ENCODE peak calls at places on chromosome 10, in four cellular contexts. M is GM12878, L is HepG2, K is A549. J is an unnamed sample.

GRCh38 chr10:70115948-70116682 is 16.5 kb downstream of the AIFM2 start:
- DNase-seq in M (no peak), L (peak), K (peak), J (peak)

GRCh38 chr10:116352125-116352524 is 27.9 kb downstream of the CCDC172 start:
- DNase-seq in M (no peak), L (no peak), K (no peak), J (no peak)

GRCh38 chr10:14407567-14407966 is 76.8 kb upstream of the FRMD4A start:
- DNase-seq in M (no peak), L (no peak), K (no peak), J (no peak)

GRCh38 chr10:96413151-96413787 is 54.5 kb upstream of the OPALIN start:
- DNase-seq in M (no peak), L (no peak), K (no peak), J (no peak)

GRCh38 chr10:110260746-110261477 is 43.8 kb downstream of the SMNDC1 start:
- DNase-seq in M (no peak), L (no peak), K (no peak), J (no peak)

GRCh38 chr10:78894841-78895195 is 173.9 kb upstream of the ZMIZ1 start:
- DNase-seq in M (no peak), L (peak), K (no peak), J (no peak)

GRCh38 chr10:4127518-4128315 is 342.7 kb upstream of the KLF6 start:
- DNase-seq in M (peak), L (peak), K (no peak), J (no peak)

GRCh38 chr10:17025444-17026295 is 103.9 kb downstream of the CUBN start:
- DNase-seq in M (no peak), L (peak), K (peak), J (peak)

GRCh38 chr10:110029448-110029847 is 21.7 kb downstream of the ADD3 start:
- DNase-seq in M (no peak), L (no peak), K (no peak), J (no peak)

GRCh38 chr10:132071667-132072066 is 5.9 kb downstream of the JAKMIP3 start:
- DNase-seq in M (no peak), L (no peak), K (no peak), J (no peak)

GRCh38 chr10:63429280-63429679 is 36.5 kb downstream of the JMJD1C start:
- DNase-seq in M (no peak), L (no peak), K (no peak), J (no peak)

GRCh38 chr10:2173328-2173727 is 436.0 kb upstream of the ADARB2 start:
- DNase-seq in M (no peak), L (no peak), K (no peak), J (peak)

GRCh38 chr10:101774589-101775272 is 1.2 kb downstream of the FGF8 start:
- DNase-seq in M (no peak), L (no peak), K (no peak), J (peak)

GRCh38 chr10:3000063-3000462 is 67.3 kb upstream of the PFKP start:
- DNase-seq in M (no peak), L (no peak), K (no peak), J (no peak)

GRCh38 chr10:61613665-61614064 is 49.1 kb upstream of the CABCOCO1 start:
- DNase-seq in M (no peak), L (no peak), K (no peak), J (no peak)

GRCh38 chr10:21021843-21022594 is 124.9 kb upstream of the NEBL start:
- DNase-seq in M (no peak), L (peak), K (peak), J (no peak)

GRCh38 chr10:19979628-19980027 is 163.4 kb downstream of the PLXDC2 start:
- DNase-seq in M (no peak), L (no peak), K (no peak), J (no peak)

GRCh38 chr10:36073796-36074345 is 431.8 kb upstream of the FZD8 start:
- DNase-seq in M (no peak), L (no peak), K (no peak), J (no peak)

GRCh38 chr10:18738835-18739234 is 79.6 kb downstream of the ARL5B start:
- DNase-seq in M (no peak), L (no peak), K (no peak), J (no peak)

GRCh38 chr10:78351283-78351682 is 317.6 kb downstream of the RPS24 start:
- DNase-seq in M (no peak), L (no peak), K (no peak), J (no peak)

GRCh38 chr10:114681542-114681941 is 23.5 kb upstream of the ABLIM1 start:
- DNase-seq in M (no peak), L (no peak), K (no peak), J (no peak)

GRCh38 chr10:62657244-62657835 is 147.2 kb upstream of the ADO start:
- DNase-seq in M (no peak), L (no peak), K (no peak), J (peak)

GRCh38 chr10:68628576-68629127 is 68.5 kb downstream of the TET1 start:
- DNase-seq in M (no peak), L (no peak), K (no peak), J (no peak)

GRCh38 chr10:122190553-122190952 is 80.5 kb upstream of the BTBD16 start:
- DNase-seq in M (no peak), L (no peak), K (no peak), J (no peak)

GRCh38 chr10:98608417-98608816 is 161.7 kb upstream of the HPS1 start:
- DNase-seq in M (no peak), L (no peak), K (no peak), J (no peak)

GRCh38 chr10:78212134-78212785 is 178.6 kb downstream of the RPS24 start:
- DNase-seq in M (no peak), L (no peak), K (no peak), J (peak)

GRCh38 chr10:132467464-132468149 is 70.0 kb upstream of the INPP5A start:
- DNase-seq in M (no peak), L (no peak), K (no peak), J (no peak)

GRCh38 chr10:24822557-24822956 is 98.9 kb upstream of the ARHGAP21 start:
- DNase-seq in M (peak), L (no peak), K (no peak), J (no peak)

GRCh38 chr10:77925410-77925794 is 1.2 kb downstream of the DLG5 start:
- DNase-seq in M (no peak), L (no peak), K (peak), J (peak)

GRCh38 chr10:100873825-100874326 is 38.9 kb upstream of the SLF2 start:
- DNase-seq in M (no peak), L (no peak), K (no peak), J (no peak)

GRCh38 chr10:4688620-4689019 is 137.4 kb upstream of the AKR1E2 start:
- DNase-seq in M (no peak), L (no peak), K (no peak), J (no peak)

GRCh38 chr10:91514025-91514424 is 103.9 kb downstream of the HECTD2 start:
- DNase-seq in M (no peak), L (no peak), K (no peak), J (no peak)

GRCh38 chr10:111114931-111115500 is 38.2 kb downstream of the ADRA2A start:
- DNase-seq in M (no peak), L (no peak), K (no peak), J (no peak)

GRCh38 chr10:129224065-129224464 is 243.0 kb upstream of the MGMT start:
- DNase-seq in M (no peak), L (no peak), K (no peak), J (no peak)

GRCh38 chr10:123009105-123009805 is 449 bp downstream of the ACADSB start:
- DNase-seq in M (no peak), L (no peak), K (no peak), J (peak)

GRCh38 chr10:17145239-17145638 is 15.6 kb upstream of the CUBN start:
- DNase-seq in M (no peak), L (peak), K (no peak), J (no peak)

GRCh38 chr10:118290471-118290995 is 51.6 kb downstream of the FAM204A start:
- DNase-seq in M (no peak), L (no peak), K (no peak), J (no peak)

GRCh38 chr10:12320892-12321291 is 28.5 kb upstream of the CAMK1D start:
- DNase-seq in M (no peak), L (no peak), K (no peak), J (no peak)

GRCh38 chr10:12321641-12322040 is 27.7 kb upstream of the CAMK1D start:
- DNase-seq in M (no peak), L (no peak), K (no peak), J (no peak)

GRCh38 chr10:12324530-12324929 is 24.8 kb upstream of the CAMK1D start:
- DNase-seq in M (no peak), L (no peak), K (no peak), J (no peak)

GRCh38 chr10:12319085-12319484 is 30.3 kb upstream of the CAMK1D start:
- DNase-seq in M (no peak), L (no peak), K (no peak), J (no peak)

GRCh38 chr10:12322583-12323131 is 26.7 kb upstream of the CAMK1D start:
- DNase-seq in M (no peak), L (peak), K (no peak), J (no peak)
- TF ChIP-seq PBX3 in M (no peak), L (no peak), K (no peak), J (no peak)

GRCh38 chr10:119395287-119396007 is 147.1 kb downstream of the RGS10 start:
- DNase-seq in M (no peak), L (no peak), K (no peak), J (no peak)
- TF ChIP-seq PBX3 in M (no peak), L (no peak), K (no peak), J (no peak)

GRCh38 chr10:84235096-84235495 is 6.2 kb downstream of the LRIT1 start:
- DNase-seq in M (no peak), L (no peak), K (no peak), J (no peak)

GRCh38 chr10:84234508-84234907 is 6.8 kb downstream of the LRIT1 start:
- DNase-seq in M (no peak), L (no peak), K (no peak), J (no peak)

GRCh38 chr10:84238909-84239308 is 2.4 kb downstream of the LRIT1 start:
- DNase-seq in M (no peak), L (no peak), K (no peak), J (no peak)

GRCh38 chr10:84236807-84237198 is 4.5 kb downstream of the LRIT1 start:
- DNase-seq in M (no peak), L (no peak), K (no peak), J (no peak)

GRCh38 chr10:84237199-84238051 is 3.9 kb downstream of the LRIT1 start:
- DNase-seq in M (no peak), L (no peak), K (no peak), J (no peak)
- TF ChIP-seq PBX3 in M (no peak), L (no peak), K (no peak), J (no peak)

DNA sequence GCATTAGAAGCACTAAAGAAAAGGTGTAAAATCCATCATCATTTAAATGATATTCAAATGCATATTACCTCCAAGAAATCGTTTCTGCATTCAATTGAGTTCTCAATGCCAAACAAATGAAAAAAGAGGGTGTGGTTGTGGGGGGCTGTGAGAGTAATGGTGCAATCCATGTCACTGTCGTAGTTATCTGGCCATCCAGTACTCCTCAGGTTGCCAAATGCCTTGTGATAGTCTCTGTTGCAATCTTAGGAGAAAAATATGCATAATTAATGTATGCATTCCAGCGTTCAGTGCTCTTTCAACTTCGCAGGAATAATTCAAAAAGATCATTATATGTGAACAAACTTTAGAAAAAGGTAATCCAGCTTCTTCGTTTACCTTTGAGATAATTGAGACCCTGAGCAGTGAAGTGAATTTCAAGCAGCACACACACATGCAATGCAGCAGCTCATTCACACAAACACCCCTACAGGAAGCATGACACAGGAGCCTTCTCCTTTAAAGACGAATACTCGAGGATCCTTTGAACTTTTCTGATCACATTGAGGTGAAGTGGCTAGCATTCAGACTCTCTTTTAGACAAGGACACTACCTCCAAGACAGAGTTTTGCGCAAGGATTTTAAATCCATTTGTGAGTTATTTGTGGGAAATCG is 73.4 kb downstream of the OR13A1 start:
- DNase-seq in M (no peak), L (no peak), K (no peak), J (no peak)
- TF ChIP-seq PBX3 in M (no peak), L (no peak), K (no peak), J (no peak)

GRCh38 chr10:89887830-89888229 is 186.4 kb downstream of the KIF20B start:
- DNase-seq in M (no peak), L (no peak), K (peak), J (no peak)

GRCh38 chr10:89891006-89891405 is 189.6 kb downstream of the KIF20B start:
- DNase-seq in M (no peak), L (no peak), K (no peak), J (no peak)

GRCh38 chr10:89887406-89887805 is 186.0 kb downstream of the KIF20B start:
- DNase-seq in M (no peak), L (no peak), K (no peak), J (no peak)

GRCh38 chr10:89888647-89889046 is 187.3 kb downstream of the KIF20B start:
- DNase-seq in M (peak), L (no peak), K (no peak), J (no peak)

DNA sequence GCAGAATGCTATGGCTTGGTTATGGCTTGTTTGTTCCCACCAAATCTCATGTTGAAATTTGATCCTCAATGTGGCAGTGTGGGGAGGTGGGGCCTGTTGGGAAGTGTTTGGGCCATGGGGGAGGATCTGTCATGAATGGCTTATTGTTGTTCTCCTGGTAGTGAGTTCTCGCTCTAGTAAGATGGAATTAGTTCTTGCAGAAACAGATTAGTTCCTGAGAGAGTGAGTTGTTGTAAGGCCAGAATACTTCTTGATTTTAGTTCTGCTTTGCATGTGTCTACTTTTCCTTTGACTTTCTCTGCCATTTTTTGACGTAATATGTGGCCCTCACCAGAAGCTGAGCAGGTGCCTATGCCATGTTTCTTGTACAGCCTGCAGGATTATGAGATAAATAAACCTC is 188.2 kb downstream of the KIF20B start:
- DNase-seq in M (no peak), L (no peak), K (no peak), J (no peak)
- TF ChIP-seq PBX3 in M (no peak), L (no peak), K (no peak), J (no peak)

GRCh38 chr10:60123172-60123571 is 216.8 kb upstream of the CCDC6 start:
- DNase-seq in M (no peak), L (no peak), K (peak), J (no peak)
- TF ChIP-seq PBX3 in M (no peak), L (no peak), K (no peak), J (peak)

GRCh38 chr10:48445932-48446331 is 139.5 kb downstream of the MAPK8 start:
- DNase-seq in M (no peak), L (no peak), K (no peak), J (no peak)
- TF ChIP-seq PBX3 in M (no peak), L (no peak), K (no peak), J (no peak)

GRCh38 chr10:89262331-89263020 is 10.9 kb upstream of the LIPA start:
- DNase-seq in M (no peak), L (no peak), K (peak), J (no peak)
- TF ChIP-seq PBX3 in M (no peak), L (no peak), K (no peak), J (peak)

J was measured in SK-N-SH.